ENCODE peak calls at places on chromosomes 5 and 9, in four cellular contexts. X is GM12878, S is HepG2, T is H1. M is an unnamed sample.

GRCh38 chr9:16315720-16316119 is 554.8 kb downstream of the BNC2 start:
- DNase-seq in X (no peak), T (no peak), S (no peak), M (no peak)

GRCh38 chr9:23379842-23380241 is 446.2 kb downstream of the ELAVL2 start:
- DNase-seq in X (no peak), S (no peak), T (no peak), M (no peak)

GRCh38 chr5:65819215-65819904 is 97.4 kb downstream of the NLN start:
- DNase-seq in X (no peak), T (no peak), S (no peak), M (no peak)

GRCh38 chr5:80255425-80255751 is 460 bp downstream of the SERINC5 start:
- DNase-seq in T (no peak), X (no peak), S (no peak), M (peak; percentile 66)

GRCh38 chr9:87684627-87685204 is 41.2 kb upstream of the CTSL start:
- DNase-seq in S (peak; percentile 19), X (no peak), T (peak; percentile 84), M (peak; percentile 64)

GRCh38 chr5:82749453-82749852 is 327.7 kb downstream of the TMEM167A start:
- DNase-seq in X (no peak), S (no peak), T (no peak), M (no peak)

GRCh38 chr5:55324815-55325418 is 17.1 kb downstream of the MTREX start:
- DNase-seq in T (no peak), X (no peak), S (peak; percentile 49), M (no peak)

GRCh38 chr5:178078197-178078995 is 34.9 kb upstream of the N4BP3 start:
- DNase-seq in X (no peak), S (no peak), T (no peak), M (no peak)

GRCh38 chr5:113434889-113435288 is at the start of gene TSSK1B:
- DNase-seq in X (no peak), S (no peak), T (no peak), M (no peak)

GRCh38 chr9:31606678-31607077 is 777.8 kb upstream of the ACO1 start:
- DNase-seq in S (no peak), T (no peak), X (no peak), M (no peak)

GRCh38 chr9:124140941-124141568 is 116.7 kb upstream of the NEK6 start:
- DNase-seq in X (no peak), T (peak; percentile 11), S (no peak), M (no peak)

GRCh38 chr5:178237431-178238312 is 5.1 kb upstream of the PHYKPL start:
- DNase-seq in T (no peak), X (no peak), S (no peak), M (no peak)

GRCh38 chr5:135119497-135119896 is 85.5 kb upstream of the PITX1 start:
- DNase-seq in S (no peak), X (no peak), T (no peak), M (no peak)

GRCh38 chr9:26760675-26761074 is 131.9 kb downstream of the CAAP1 start:
- DNase-seq in X (no peak), S (no peak), T (no peak), M (no peak)

GRCh38 chr9:18520395-18520794 is 46.4 kb downstream of the ADAMTSL1 start:
- DNase-seq in S (no peak), X (no peak), T (no peak), M (no peak)

GRCh38 chr9:137784046-137784445 is 93.5 kb upstream of the CACNA1B start:
- DNase-seq in S (no peak), T (no peak), X (no peak), M (peak; percentile 15)

GRCh38 chr5:78730300-78731094 is 81.9 kb upstream of the LHFPL2 start:
- DNase-seq in S (no peak), T (no peak), X (no peak), M (no peak)

GRCh38 chr5:143618146-143618545 is 193.8 kb upstream of the HMHB1 start:
- DNase-seq in S (no peak), T (no peak), X (no peak), M (no peak)

GRCh38 chr9:124411514-124412227 is 3.6 kb downstream of the PSMB7 start:
- DNase-seq in S (no peak), T (no peak), X (no peak), M (no peak)

GRCh38 chr5:173680660-173681242 is 64.3 kb upstream of the BOD1 start:
- DNase-seq in X (peak; percentile 69), T (no peak), S (no peak), M (no peak)

GRCh38 chr5:169272731-169273401 is 28.1 kb downstream of the SLIT3 start:
- DNase-seq in S (no peak), X (no peak), T (no peak), M (no peak)

GRCh38 chr5:159444441-159445082 is 114.3 kb upstream of the IL12B start:
- DNase-seq in T (no peak), S (peak; percentile 48), X (no peak), M (no peak)

GRCh38 chr9:23538604-23539003 is 287.4 kb downstream of the ELAVL2 start:
- DNase-seq in S (no peak), T (no peak), X (no peak), M (no peak)

GRCh38 chr5:66904189-66904588 is 292.4 kb downstream of the CD180 start:
- DNase-seq in S (no peak), T (no peak), X (no peak), M (no peak)

GRCh38 chr5:66903709-66904108 is 292.9 kb downstream of the CD180 start:
- DNase-seq in X (no peak), T (no peak), S (no peak), M (no peak)

GRCh38 chr5:66906021-66906420 is 290.6 kb downstream of the CD180 start:
- DNase-seq in T (no peak), X (no peak), S (no peak), M (no peak)

GRCh38 chr5:66898241-66899039 is 298.2 kb downstream of the CD180 start:
- DNase-seq in S (no peak), X (no peak), T (no peak), M (no peak)

GRCh38 chr5:66903218-66903617 is 293.4 kb downstream of the CD180 start:
- DNase-seq in T (no peak), S (no peak), X (no peak), M (no peak)
- TF ChIP-seq CREB1 in T (no peak), S (no peak), X (no peak), M (no peak)

DNA sequence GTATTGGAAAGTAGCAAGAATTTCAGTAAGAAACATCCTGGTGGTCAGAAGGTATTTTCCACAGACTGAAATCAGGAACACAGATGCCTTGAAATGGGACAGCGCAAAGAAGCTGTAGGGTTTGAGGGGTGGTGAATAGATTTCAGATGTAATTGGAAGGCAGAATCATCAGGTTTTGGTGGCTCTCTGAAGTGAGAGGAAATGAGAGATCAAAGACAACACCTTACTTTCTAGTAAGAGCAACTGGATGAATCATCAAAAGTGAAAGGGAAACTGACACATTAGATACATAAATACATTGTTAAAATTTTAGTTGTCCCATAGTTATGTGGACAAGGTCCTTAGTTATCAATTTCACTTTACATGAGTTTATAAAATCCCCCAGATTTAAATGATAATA is 188.2 kb upstream of the SLC27A6 start:
- DNase-seq in X (peak; percentile 7), S (no peak), T (no peak), M (no peak)
- TF ChIP-seq CEBPB in X (no peak), S (no peak), T (no peak), M (no peak)

GRCh38 chr9:91036356-91036755 is 234.7 kb downstream of the SYK start:
- DNase-seq in S (no peak), X (no peak), T (no peak), M (no peak)

GRCh38 chr9:91035825-91036208 is 234.2 kb downstream of the SYK start:
- DNase-seq in X (no peak), T (no peak), S (no peak), M (no peak)

GRCh38 chr9:91037511-91038482 is 236.2 kb downstream of the SYK start:
- DNase-seq in X (no peak), T (no peak), S (peak; percentile 91), M (no peak)

GRCh38 chr9:91038483-91039124 is 237.0 kb downstream of the SYK start:
- DNase-seq in X (no peak), T (no peak), S (no peak), M (no peak)

DNA sequence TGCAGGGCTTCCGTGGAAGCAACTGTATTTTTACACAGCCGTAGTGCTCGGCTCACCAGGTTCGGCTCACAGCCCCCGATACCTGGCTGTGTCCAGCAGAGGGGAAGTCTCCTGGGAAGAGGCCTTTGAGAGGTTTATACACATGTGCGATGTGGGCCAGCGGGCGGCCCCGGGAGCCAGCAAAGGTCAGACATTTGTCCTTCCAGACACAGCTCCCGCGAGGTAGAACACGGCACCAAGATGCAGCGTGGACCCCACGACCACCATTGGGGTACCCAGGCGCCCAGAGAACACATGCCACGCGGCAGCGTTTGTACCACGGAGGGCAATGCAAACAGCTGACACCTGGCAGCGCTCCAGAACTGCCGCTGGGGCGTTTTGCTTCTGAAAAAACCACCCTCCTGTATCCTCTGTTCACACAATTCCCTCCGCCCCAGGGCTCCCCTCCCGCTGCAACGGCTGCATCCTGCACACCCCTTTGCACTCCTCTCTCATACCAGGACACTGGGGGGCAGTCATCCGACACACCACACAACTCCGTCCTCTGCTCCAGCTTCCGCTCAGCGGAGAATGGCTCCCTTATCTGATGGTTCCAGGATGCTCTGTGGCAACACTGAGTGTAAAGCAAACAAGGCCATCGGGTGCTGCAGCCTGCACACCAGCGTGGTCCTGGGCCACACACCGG is 235.3 kb downstream of the SYK start:
- DNase-seq in S (peak; percentile 98), T (peak; percentile 80), X (no peak), M (peak; percentile 63)
- TF ChIP-seq CREB1 in S (peak; percentile 1), T (peak; percentile 37), X (no peak), M (no peak)

GRCh38 chr9:13330396-13331004 is 51.0 kb upstream of the MPDZ start:
- DNase-seq in T (no peak), X (no peak), S (no peak), M (no peak)
- TF ChIP-seq CEBPB in T (no peak), X (no peak), S (no peak), M (no peak)

DNA sequence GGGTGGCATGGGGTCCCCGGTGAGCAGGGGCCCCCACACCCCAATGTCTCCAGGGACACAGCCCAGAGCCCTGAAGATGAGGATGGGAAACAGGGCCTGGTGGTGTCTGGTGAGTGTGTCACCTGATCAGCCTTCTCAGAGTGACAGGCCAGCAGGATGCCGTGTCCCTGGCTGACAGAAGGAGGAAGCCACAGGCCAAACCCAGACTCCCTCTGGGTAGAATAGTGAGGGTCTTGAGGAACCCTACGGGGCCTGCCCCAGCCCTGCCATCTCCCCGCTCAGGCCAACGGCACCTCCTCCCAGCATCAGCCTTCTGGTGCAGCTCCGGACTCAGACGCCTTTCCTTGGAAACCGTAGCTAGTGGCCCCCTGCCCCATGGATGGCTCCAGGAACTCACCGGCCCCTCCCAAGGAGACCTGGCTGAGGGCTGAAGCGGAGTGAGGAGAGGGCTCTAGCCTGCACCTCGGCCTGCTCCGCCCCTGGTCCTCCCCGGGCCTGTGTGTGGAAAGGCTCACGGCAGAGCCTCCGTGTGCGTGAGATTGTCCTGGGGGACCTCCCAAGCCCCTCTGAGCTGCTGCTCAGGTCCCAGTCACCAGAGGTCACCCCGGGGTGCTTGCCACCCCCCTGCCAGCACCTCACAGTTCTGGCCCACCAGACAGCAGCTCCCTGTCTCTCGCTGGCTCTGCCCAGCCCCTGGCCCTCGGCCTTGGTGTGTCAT is 6.0 kb downstream of the RALGDS start:
- DNase-seq in S (no peak), T (no peak), X (no peak), M (no peak)
- TF ChIP-seq CREB1 in S (no peak), T (no peak), X (no peak), M (no peak)

GRCh38 chr5:10173716-10174115 is 76.0 kb downstream of the ATPSCKMT start:
- DNase-seq in T (no peak), S (no peak), X (no peak), M (no peak)
- TF ChIP-seq CEBPB in T (no peak), S (no peak), X (no peak), M (no peak)

GRCh38 chr5:95784514-95785302 is 37.8 kb downstream of the GLRX start:
- DNase-seq in S (no peak), X (no peak), T (no peak), M (no peak)
- TF ChIP-seq CREB1 in S (no peak), X (no peak), T (no peak), M (no peak)

GRCh38 chr9:134326754-134327526 is 685 bp downstream of the RXRA start:
- DNase-seq in S (no peak), X (no peak), T (no peak), M (peak; percentile 50)
- TF ChIP-seq CEBPB in S (no peak), X (no peak), T (no peak), M (no peak)

M was measured in K562.